ENCODE peak calls at places on chromosomes 2 and 18, in five cellular contexts. One of them, this sample, is unnamed.

GRCh38 chr2:226802573-226802972 is 3.0 kb upstream of the IRS1 start:
- DNase-seq in NCI-H774: peak; percentile 68
- DNase-seq in adrenal gland: no peak
- DNase-seq in K562: peak; percentile 26
- DNase-seq in astrocyte of the spinal cord: peak; percentile 83
- DNase-seq in this sample: no peak

GRCh38 chr2:229843613-229844012 is 78.2 kb downstream of the TRIP12 start:
- DNase-seq in K562: no peak
- DNase-seq in astrocyte of the spinal cord: no peak
- DNase-seq in adrenal gland: no peak
- DNase-seq in NCI-H774: no peak
- DNase-seq in this sample: no peak

GRCh38 chr2:151200844-151201243 is 60.8 kb downstream of the RBM43 start:
- DNase-seq in NCI-H774: no peak
- DNase-seq in astrocyte of the spinal cord: no peak
- DNase-seq in adrenal gland: no peak
- DNase-seq in K562: no peak
- DNase-seq in this sample: no peak

GRCh38 chr18:41126541-41127235 is 828.3 kb upstream of the PIK3C3 start:
- DNase-seq in astrocyte of the spinal cord: peak; percentile 88
- DNase-seq in K562: no peak
- DNase-seq in NCI-H774: no peak
- DNase-seq in adrenal gland: no peak
- DNase-seq in this sample: no peak

GRCh38 chr18:47801817-47802216 is 128.6 kb downstream of the SMAD2 start:
- DNase-seq in adrenal gland: no peak
- DNase-seq in K562: no peak
- DNase-seq in astrocyte of the spinal cord: no peak
- DNase-seq in NCI-H774: no peak
- DNase-seq in this sample: no peak

GRCh38 chr2:36478332-36478738 is 119.6 kb downstream of the FEZ2 start:
- DNase-seq in adrenal gland: peak; percentile 56
- DNase-seq in NCI-H774: no peak
- DNase-seq in astrocyte of the spinal cord: peak; percentile 81
- DNase-seq in K562: no peak
- DNase-seq in this sample: no peak

GRCh38 chr18:75635096-75635495 is 207.6 kb upstream of the SMIM21 start:
- DNase-seq in adrenal gland: no peak
- DNase-seq in NCI-H774: no peak
- DNase-seq in K562: no peak
- DNase-seq in astrocyte of the spinal cord: no peak
- DNase-seq in this sample: no peak

GRCh38 chr2:96098900-96099590 is 17.3 kb downstream of the ADRA2B start:
- DNase-seq in adrenal gland: peak; percentile 37
- DNase-seq in astrocyte of the spinal cord: no peak
- DNase-seq in K562: no peak
- DNase-seq in NCI-H774: no peak
- DNase-seq in this sample: no peak

GRCh38 chr2:238904716-238905115 is 56.8 kb downstream of the TWIST2 start:
- DNase-seq in NCI-H774: no peak
- DNase-seq in K562: no peak
- DNase-seq in adrenal gland: no peak
- DNase-seq in astrocyte of the spinal cord: no peak
- DNase-seq in this sample: no peak

GRCh38 chr2:96554293-96555145 is 18.0 kb downstream of the ARID5A start:
- DNase-seq in adrenal gland: no peak
- DNase-seq in astrocyte of the spinal cord: peak; percentile 50
- DNase-seq in K562: peak; percentile 78
- DNase-seq in NCI-H774: peak; percentile 36
- DNase-seq in this sample: no peak

GRCh38 chr18:72871091-72871490 is 3.3 kb upstream of the NETO1 start:
- DNase-seq in K562: no peak
- DNase-seq in astrocyte of the spinal cord: peak; percentile 52
- DNase-seq in NCI-H774: no peak
- DNase-seq in adrenal gland: no peak
- DNase-seq in this sample: no peak

GRCh38 chr2:164388511-164388910 is 232.8 kb downstream of the GRB14 start:
- DNase-seq in astrocyte of the spinal cord: peak; percentile 85
- DNase-seq in K562: no peak
- DNase-seq in NCI-H774: no peak
- DNase-seq in adrenal gland: no peak
- DNase-seq in this sample: no peak

GRCh38 chr18:3932285-3932684 is 482.3 kb downstream of the TGIF1 start:
- DNase-seq in adrenal gland: no peak
- DNase-seq in astrocyte of the spinal cord: no peak
- DNase-seq in NCI-H774: no peak
- DNase-seq in K562: no peak
- DNase-seq in this sample: no peak

GRCh38 chr2:187575081-187576067 is 21.1 kb upstream of the TFPI start:
- DNase-seq in NCI-H774: no peak
- DNase-seq in astrocyte of the spinal cord: peak; percentile 62
- DNase-seq in K562: no peak
- DNase-seq in adrenal gland: no peak
- DNase-seq in this sample: no peak

GRCh38 chr2:18516112-18516511 is 44.3 kb downstream of the RDH14 start:
- DNase-seq in astrocyte of the spinal cord: peak; percentile 84
- DNase-seq in NCI-H774: no peak
- DNase-seq in K562: no peak
- DNase-seq in adrenal gland: no peak
- DNase-seq in this sample: no peak

GRCh38 chr2:106314427-106314826 is 120.3 kb upstream of the UXS1 start:
- DNase-seq in NCI-H774: no peak
- DNase-seq in K562: no peak
- DNase-seq in adrenal gland: no peak
- DNase-seq in astrocyte of the spinal cord: no peak
- DNase-seq in this sample: no peak

GRCh38 chr2:25316101-25316500 is 25.6 kb downstream of the DNMT3A start:
- DNase-seq in NCI-H774: no peak
- DNase-seq in astrocyte of the spinal cord: no peak
- DNase-seq in adrenal gland: no peak
- DNase-seq in K562: no peak
- DNase-seq in this sample: no peak

GRCh38 chr2:145503511-145503910 is 983.6 kb upstream of the ZEB2 start:
- DNase-seq in K562: no peak
- DNase-seq in NCI-H774: no peak
- DNase-seq in adrenal gland: no peak
- DNase-seq in astrocyte of the spinal cord: no peak
- DNase-seq in this sample: no peak

This sample was measured in type B pancreatic cell.